ENCODE peak calls at places on chromosomes 5 and 9, in eight cellular contexts. W is stimulated activated CD4-positive, alpha-beta T cell treated with anti-CD3 and anti-CD28 coated beads, Interleukin-2, amount 100 ng/mL, for 24 hours; Z is amniotic stem cell; X is cardiac fibroblast; T is NCI-H774; E is stomach; Y is anterior cingulate cortex; C is K562. S is an unnamed sample.

GRCh38 chr5:160235731-160236130 is 6.4 kb downstream of the FABP6 start:
- DNase-seq in W (no peak), Z (no peak), X (no peak), T (no peak), E (no peak), Y (no peak), C (no peak), S (no peak)

GRCh38 chr9:17280350-17281012 is 145.6 kb downstream of the CNTLN start:
- DNase-seq in W (no peak), Z (no peak), X (peak; percentile 66), T (no peak), E (no peak), Y (no peak), C (no peak), S (no peak)

GRCh38 chr9:93286252-93287188 is 102.6 kb downstream of the WNK2 start:
- DNase-seq in W (no peak), Z (no peak), X (no peak), T (peak; percentile 21), E (no peak), Y (no peak), C (no peak), S (no peak)

GRCh38 chr5:175718401-175719108 is 60.7 kb downstream of the HRH2 start:
- DNase-seq in W (peak; percentile 82), Z (no peak), X (peak; percentile 27), T (no peak), E (peak; percentile 91), Y (no peak), C (peak; percentile 31), S (peak; percentile 27)

GRCh38 chr5:181191526-181192336 is 13.3 kb downstream of the TRIM7 start:
- DNase-seq in W (peak; percentile 96), Z (no peak), X (peak; percentile 96), T (no peak), E (peak; percentile 97), Y (no peak), C (peak; percentile 90), S (no peak)

GRCh38 chr5:69024241-69024651 is 69.6 kb upstream of the SLC30A5 start:
- DNase-seq in W (no peak), Z (no peak), X (peak; percentile 66), T (peak; percentile 57), E (no peak), Y (peak; percentile 25), C (peak; percentile 61), S (peak; percentile 77)

GRCh38 chr5:81838307-81838906 is 87.5 kb upstream of the SSBP2 start:
- DNase-seq in W (no peak), Z (peak; percentile 12), X (peak; percentile 71), T (no peak), E (no peak), Y (no peak), C (peak; percentile 66), S (peak; percentile 71)

GRCh38 chr9:97415146-97415545 is 3.2 kb downstream of the TDRD7 start:
- DNase-seq in W (no peak), Z (no peak), X (no peak), T (no peak), E (no peak), Y (no peak), C (no peak), S (no peak)

GRCh38 chr9:129069128-129069824 is 11.6 kb upstream of the DOLPP1 start:
- DNase-seq in W (peak; percentile 53), Z (no peak), X (no peak), T (no peak), E (peak; percentile 92), Y (peak; percentile 29), C (peak; percentile 93), S (peak; percentile 100)

GRCh38 chr5:142277796-142278195 is 47.0 kb downstream of the SPRY4 start:
- DNase-seq in W (no peak), Z (no peak), X (no peak), T (no peak), E (no peak), Y (no peak), C (no peak), S (no peak)

GRCh38 chr9:94222870-94223269 is 36.2 kb upstream of the ZNF169 start:
- DNase-seq in W (no peak), Z (no peak), X (no peak), T (no peak), E (no peak), Y (no peak), C (no peak), S (no peak)

GRCh38 chr5:67350600-67351315 is 154.2 kb upstream of the CD180 start:
- DNase-seq in W (no peak), Z (no peak), X (no peak), T (peak; percentile 50), E (no peak), Y (no peak), C (no peak), S (no peak)

GRCh38 chr9:105132006-105132405 is 112.4 kb upstream of the SLC44A1 start:
- DNase-seq in W (no peak), Z (no peak), X (no peak), T (no peak), E (no peak), Y (no peak), C (no peak), S (no peak)

GRCh38 chr9:69605406-69605805 is 66.8 kb downstream of the APBA1 start:
- DNase-seq in W (no peak), Z (no peak), X (no peak), T (peak; percentile 65), E (no peak), Y (no peak), C (no peak), S (no peak)

GRCh38 chr5:126849101-126849678 is 72.3 kb downstream of the LMNB1 start:
- DNase-seq in W (no peak), Z (no peak), X (peak; percentile 9), T (no peak), E (no peak), Y (no peak), C (no peak), S (peak; percentile 37)

GRCh38 chr5:176685010-176685409 is 37.7 kb downstream of the TSPAN17 start:
- DNase-seq in W (no peak), Z (no peak), X (no peak), T (no peak), E (no peak), Y (no peak), C (no peak), S (no peak)

GRCh38 chr5:121988443-121988842 is 26.7 kb downstream of the SRFBP1 start:
- DNase-seq in W (no peak), Z (no peak), X (no peak), T (no peak), E (no peak), Y (no peak), C (no peak), S (no peak)

GRCh38 chr5:88952344-88952743 is 69.4 kb upstream of the MEF2C start:
- DNase-seq in W (no peak), Z (no peak), X (peak; percentile 33), T (peak; percentile 49), E (no peak), Y (no peak), C (no peak), S (no peak)

GRCh38 chr5:66830636-66831035 is 234.4 kb downstream of the MAST4 start:
- DNase-seq in W (no peak), Z (no peak), X (peak; percentile 43), T (no peak), E (no peak), Y (no peak), C (no peak), S (no peak)

GRCh38 chr5:179953934-179954833 is 46.5 kb upstream of the TBC1D9B start:
- DNase-seq in W (no peak), Z (no peak), X (peak; percentile 9), T (no peak), E (no peak), Y (no peak), C (no peak), S (no peak)

GRCh38 chr5:177300236-177300880 is 3.2 kb downstream of the RAB24 start:
- DNase-seq in W (peak; percentile 51), Z (no peak), X (peak; percentile 67), T (no peak), E (peak; percentile 56), Y (no peak), C (peak; percentile 69), S (peak; percentile 68)

GRCh38 chr5:137215780-137216179 is 283.3 kb downstream of the SPOCK1 start:
- DNase-seq in W (no peak), Z (no peak), X (no peak), T (no peak), E (no peak), Y (no peak), C (no peak), S (no peak)

GRCh38 chr5:113266227-113266912 is 168.4 kb downstream of the TSSK1B start:
- DNase-seq in W (no peak), Z (no peak), X (peak; percentile 81), T (no peak), E (no peak), Y (no peak), C (no peak), S (no peak)

GRCh38 chr5:119179857-119180641 is 109.2 kb downstream of the DMXL1 start:
- DNase-seq in W (no peak), Z (no peak), X (peak; percentile 17), T (no peak), E (no peak), Y (no peak), C (peak; percentile 29), S (no peak)

GRCh38 chr5:14501353-14502162 is 80.0 kb upstream of the OTULINL start:
- DNase-seq in W (no peak), Z (no peak), X (no peak), T (peak; percentile 43), E (no peak), Y (no peak), C (no peak), S (no peak)

GRCh38 chr9:16217933-16218830 is 652.3 kb downstream of the BNC2 start:
- DNase-seq in W (no peak), Z (no peak), X (no peak), T (no peak), E (no peak), Y (no peak), C (no peak), S (no peak)

GRCh38 chr9:3835393-3835792 is 309.6 kb upstream of the RFX3 start:
- DNase-seq in W (no peak), Z (no peak), X (no peak), T (no peak), E (no peak), Y (no peak), C (no peak), S (no peak)

GRCh38 chr5:52269395-52269794 is 518.3 kb upstream of the ITGA1 start:
- DNase-seq in W (no peak), Z (no peak), X (no peak), T (peak; percentile 95), E (no peak), Y (no peak), C (no peak), S (no peak)

GRCh38 chr5:3107118-3107517 is 355.6 kb upstream of the IRX2 start:
- DNase-seq in W (no peak), Z (no peak), X (no peak), T (no peak), E (no peak), Y (no peak), C (no peak), S (no peak)

GRCh38 chr9:136409557-136410455 is 608 bp downstream of the ENTR1 start:
- DNase-seq in W (peak; percentile 51), Z (no peak), X (peak; percentile 42), T (peak; percentile 29), E (peak; percentile 33), Y (no peak), C (peak; percentile 44), S (peak; percentile 54)

GRCh38 chr9:26723486-26723885 is 169.1 kb downstream of the CAAP1 start:
- DNase-seq in W (peak; percentile 18), Z (no peak), X (peak; percentile 36), T (peak; percentile 30), E (no peak), Y (peak; percentile 5), C (peak; percentile 6), S (peak; percentile 37)

GRCh38 chr5:171984748-171985419 is 21.6 kb downstream of the FBXW11 start:
- DNase-seq in W (peak; percentile 39), Z (peak; percentile 54), X (peak; percentile 81), T (no peak), E (no peak), Y (no peak), C (no peak), S (no peak)

GRCh38 chr5:80915716-80916115 is 44.4 kb upstream of the RASGRF2 start:
- DNase-seq in W (no peak), Z (no peak), X (peak; percentile 18), T (no peak), E (no peak), Y (no peak), C (no peak), S (no peak)

GRCh38 chr5:132760043-132760420 is 12.8 kb downstream of the CCNI2 start:
- DNase-seq in W (no peak), Z (no peak), X (no peak), T (no peak), E (no peak), Y (no peak), C (no peak), S (no peak)

S was measured in erythroblast.